ENCODE peak calls at places on chromosomes 4 and X, in seven cellular contexts. K is dorsolateral prefrontal cortex; S is H54; V is stromal cell of bone marrow; P is MCF 10A; U is naive thymus-derived CD8-positive, alpha-beta T cell; L is bronchial epithelial cell. H is an unnamed sample.

GRCh38 chr4:111650553-111651183 is 494.6 kb upstream of the FAM241A start:
- DNase-seq in P (no peak), S (no peak), V (no peak), L (no peak), U (no peak), K (no peak), H (no peak)

GRCh38 chr4:36348403-36348938 is 67.1 kb downstream of the DTHD1 start:
- DNase-seq in V (no peak), U (no peak), P (no peak), S (no peak), L (no peak), K (no peak), H (no peak)

GRCh38 chr4:189874591-189874990 is 66.1 kb upstream of the FRG1 start:
- DNase-seq in K (no peak), U (no peak), S (no peak), L (no peak), P (no peak), V (no peak), H (no peak)

GRCh38 chrX:95291561-95291960 is 1393.1 kb upstream of the DIAPH2 start:
- DNase-seq in K (no peak), L (peak; percentile 91), S (no peak), P (peak; percentile 88), U (no peak), V (no peak), H (no peak)

GRCh38 chrX:71144651-71145050 is at the start of gene NLGN3:
- DNase-seq in V (no peak), P (no peak), L (no peak), S (no peak), K (peak; percentile 76), U (no peak), H (no peak)

GRCh38 chrX:154396948-154397887 is 959 bp upstream of the RPL10 start:
- DNase-seq in S (no peak), V (no peak), L (peak; percentile 53), K (peak; percentile 72), U (peak; percentile 33), P (peak; percentile 69), H (no peak)

GRCh38 chrX:152926279-152926678 is 28.4 kb downstream of the ZNF185 start:
- DNase-seq in K (peak; percentile 64), U (peak; percentile 17), P (peak; percentile 87), V (no peak), L (peak; percentile 69), S (peak; percentile 75), H (peak; percentile 17)

GRCh38 chr4:26065833-26066232 is 151.8 kb downstream of the SMIM20 start:
- DNase-seq in V (no peak), K (no peak), P (peak; percentile 45), U (no peak), S (no peak), L (no peak), H (no peak)

GRCh38 chrX:7132335-7133035 is 15.0 kb upstream of the STS start:
- DNase-seq in S (no peak), U (no peak), K (no peak), P (peak; percentile 86), V (no peak), L (peak; percentile 91), H (peak; percentile 1)

GRCh38 chr4:152369903-152370296 is 166.0 kb downstream of the FBXW7 start:
- DNase-seq in P (no peak), L (no peak), S (no peak), K (no peak), V (no peak), U (no peak), H (no peak)

GRCh38 chr4:79626102-79626501 is 218.1 kb upstream of the GK2 start:
- DNase-seq in P (no peak), S (no peak), L (no peak), U (no peak), K (no peak), V (no peak), H (no peak)